ENCODE peak calls at places on chromosomes 5 and 9, in eight cellular contexts. One of them, this sample, is unnamed.

GRCh38 chr9:134314039-134314949 is 12.0 kb upstream of the RXRA start:
- DNase-seq in AG04449: no peak
- DNase-seq in RWPE2: no peak
- DNase-seq in WTC11: no peak
- DNase-seq in PC-3: no peak
- DNase-seq in HS-5: no peak
- DNase-seq in GM23248: no peak
- DNase-seq in Kasumi-1: no peak
- DNase-seq in this sample: no peak

GRCh38 chr9:97933573-97933972 is 4.4 kb downstream of the HEMGN start:
- DNase-seq in HS-5: no peak
- DNase-seq in Kasumi-1: no peak
- DNase-seq in AG04449: no peak
- DNase-seq in GM23248: no peak
- DNase-seq in WTC11: no peak
- DNase-seq in RWPE2: no peak
- DNase-seq in PC-3: no peak
- DNase-seq in this sample: no peak

GRCh38 chr5:65753189-65753588 is 31.2 kb downstream of the NLN start:
- DNase-seq in RWPE2: no peak
- DNase-seq in WTC11: no peak
- DNase-seq in PC-3: no peak
- DNase-seq in Kasumi-1: no peak
- DNase-seq in GM23248: no peak
- DNase-seq in HS-5: no peak
- DNase-seq in AG04449: no peak
- DNase-seq in this sample: no peak

GRCh38 chr5:151492729-151493128 is 45.3 kb downstream of the SLC36A1 start:
- DNase-seq in GM23248: peak; percentile 92
- DNase-seq in RWPE2: no peak
- DNase-seq in HS-5: no peak
- DNase-seq in AG04449: peak; percentile 36
- DNase-seq in WTC11: no peak
- DNase-seq in Kasumi-1: peak; percentile 10
- DNase-seq in PC-3: peak; percentile 60
- DNase-seq in this sample: no peak

GRCh38 chr5:98424681-98425454 is 348.6 kb upstream of the RGMB start:
- DNase-seq in GM23248: peak; percentile 63
- DNase-seq in Kasumi-1: no peak
- DNase-seq in AG04449: no peak
- DNase-seq in WTC11: no peak
- DNase-seq in PC-3: no peak
- DNase-seq in HS-5: no peak
- DNase-seq in RWPE2: no peak
- DNase-seq in this sample: no peak

GRCh38 chr5:139275536-139276297 is 17.8 kb upstream of the MATR3 start:
- DNase-seq in PC-3: peak; percentile 48
- DNase-seq in RWPE2: no peak
- DNase-seq in Kasumi-1: no peak
- DNase-seq in GM23248: no peak
- DNase-seq in AG04449: no peak
- DNase-seq in WTC11: no peak
- DNase-seq in HS-5: no peak
- DNase-seq in this sample: no peak

GRCh38 chr9:16315720-16316119 is 554.8 kb downstream of the BNC2 start:
- DNase-seq in HS-5: no peak
- DNase-seq in GM23248: no peak
- DNase-seq in Kasumi-1: no peak
- DNase-seq in RWPE2: no peak
- DNase-seq in PC-3: no peak
- DNase-seq in AG04449: no peak
- DNase-seq in WTC11: no peak
- DNase-seq in this sample: no peak

GRCh38 chr5:93087326-93087725 is 493.7 kb downstream of the NR2F1-AS1 start:
- DNase-seq in GM23248: no peak
- DNase-seq in WTC11: no peak
- DNase-seq in PC-3: no peak
- DNase-seq in AG04449: no peak
- DNase-seq in HS-5: no peak
- DNase-seq in RWPE2: no peak
- DNase-seq in Kasumi-1: no peak
- DNase-seq in this sample: no peak

GRCh38 chr5:90144625-90145327 is 264.8 kb downstream of the CETN3 start:
- DNase-seq in Kasumi-1: no peak
- DNase-seq in WTC11: no peak
- DNase-seq in GM23248: peak; percentile 11
- DNase-seq in PC-3: peak; percentile 61
- DNase-seq in AG04449: no peak
- DNase-seq in HS-5: no peak
- DNase-seq in RWPE2: no peak
- DNase-seq in this sample: no peak

GRCh38 chr5:127567026-127567768 is 49.8 kb downstream of the PRRC1 start:
- DNase-seq in AG04449: no peak
- DNase-seq in RWPE2: no peak
- DNase-seq in WTC11: no peak
- DNase-seq in PC-3: no peak
- DNase-seq in GM23248: no peak
- DNase-seq in HS-5: no peak
- DNase-seq in Kasumi-1: peak; percentile 76
- DNase-seq in this sample: no peak

GRCh38 chr5:26868504-26868903 is 169.9 kb downstream of the CDH9 start:
- DNase-seq in WTC11: no peak
- DNase-seq in GM23248: no peak
- DNase-seq in PC-3: no peak
- DNase-seq in HS-5: no peak
- DNase-seq in AG04449: no peak
- DNase-seq in RWPE2: no peak
- DNase-seq in Kasumi-1: no peak
- DNase-seq in this sample: no peak

GRCh38 chr9:127185931-127186781 is 63.7 kb upstream of the ANGPTL2 start:
- DNase-seq in RWPE2: no peak
- DNase-seq in AG04449: peak; percentile 85
- DNase-seq in GM23248: peak; percentile 97
- DNase-seq in HS-5: peak; percentile 81
- DNase-seq in PC-3: no peak
- DNase-seq in Kasumi-1: no peak
- DNase-seq in WTC11: no peak
- DNase-seq in this sample: no peak

GRCh38 chr5:124310453-124310852 is 436.0 kb downstream of the ZNF608 start:
- DNase-seq in WTC11: no peak
- DNase-seq in AG04449: no peak
- DNase-seq in RWPE2: no peak
- DNase-seq in Kasumi-1: no peak
- DNase-seq in PC-3: no peak
- DNase-seq in HS-5: no peak
- DNase-seq in GM23248: peak; percentile 3
- DNase-seq in this sample: no peak

GRCh38 chr5:139881145-139881733 is 85.6 kb downstream of the PSD2 start:
- DNase-seq in WTC11: no peak
- DNase-seq in GM23248: no peak
- DNase-seq in Kasumi-1: no peak
- DNase-seq in RWPE2: no peak
- DNase-seq in AG04449: no peak
- DNase-seq in PC-3: no peak
- DNase-seq in HS-5: no peak
- DNase-seq in this sample: no peak

GRCh38 chr5:81425569-81425968 is 31.6 kb upstream of the ACOT12 start:
- DNase-seq in PC-3: peak; percentile 52
- DNase-seq in AG04449: no peak
- DNase-seq in RWPE2: no peak
- DNase-seq in GM23248: peak; percentile 68
- DNase-seq in Kasumi-1: peak; percentile 43
- DNase-seq in WTC11: no peak
- DNase-seq in HS-5: no peak
- DNase-seq in this sample: no peak

GRCh38 chr9:91736898-91737601 is 213.0 kb downstream of the ROR2 start:
- DNase-seq in AG04449: no peak
- DNase-seq in GM23248: no peak
- DNase-seq in Kasumi-1: no peak
- DNase-seq in HS-5: no peak
- DNase-seq in WTC11: no peak
- DNase-seq in PC-3: no peak
- DNase-seq in RWPE2: no peak
- DNase-seq in this sample: no peak

GRCh38 chr9:135990468-135991429 is 29.6 kb upstream of the UBAC1 start:
- DNase-seq in WTC11: peak; percentile 64
- DNase-seq in Kasumi-1: peak; percentile 26
- DNase-seq in AG04449: no peak
- DNase-seq in HS-5: no peak
- DNase-seq in GM23248: peak; percentile 60
- DNase-seq in PC-3: peak; percentile 21
- DNase-seq in RWPE2: no peak
- DNase-seq in this sample: peak; percentile 38

GRCh38 chr9:136086951-136087740 is 7.9 kb downstream of the NACC2 start:
- DNase-seq in WTC11: no peak
- DNase-seq in HS-5: no peak
- DNase-seq in GM23248: no peak
- DNase-seq in Kasumi-1: no peak
- DNase-seq in RWPE2: no peak
- DNase-seq in PC-3: no peak
- DNase-seq in AG04449: no peak
- DNase-seq in this sample: no peak

GRCh38 chr5:141777711-141778110 is 95.7 kb upstream of the ARAP3 start:
- DNase-seq in GM23248: no peak
- DNase-seq in PC-3: no peak
- DNase-seq in HS-5: no peak
- DNase-seq in Kasumi-1: no peak
- DNase-seq in WTC11: no peak
- DNase-seq in RWPE2: no peak
- DNase-seq in AG04449: no peak
- DNase-seq in this sample: no peak

GRCh38 chr9:130215341-130216119 is 43.3 kb downstream of the NCS1 start:
- DNase-seq in GM23248: peak; percentile 43
- DNase-seq in AG04449: no peak
- DNase-seq in WTC11: no peak
- DNase-seq in RWPE2: no peak
- DNase-seq in Kasumi-1: no peak
- DNase-seq in PC-3: no peak
- DNase-seq in HS-5: no peak
- DNase-seq in this sample: no peak

GRCh38 chr5:132365213-132365612 is 4.3 kb upstream of the SLC22A5 start:
- DNase-seq in WTC11: no peak
- DNase-seq in RWPE2: peak; percentile 91
- DNase-seq in AG04449: no peak
- DNase-seq in PC-3: peak; percentile 74
- DNase-seq in Kasumi-1: no peak
- DNase-seq in HS-5: no peak
- DNase-seq in GM23248: peak; percentile 24
- DNase-seq in this sample: no peak

GRCh38 chr5:76604838-76605237 is 18.4 kb downstream of the F2RL2 start:
- DNase-seq in Kasumi-1: no peak
- DNase-seq in WTC11: no peak
- DNase-seq in PC-3: peak; percentile 54
- DNase-seq in HS-5: no peak
- DNase-seq in RWPE2: no peak
- DNase-seq in AG04449: no peak
- DNase-seq in GM23248: peak; percentile 74
- DNase-seq in this sample: no peak

GRCh38 chr9:6551126-6551525 is 94.4 kb downstream of the GLDC start:
- DNase-seq in PC-3: no peak
- DNase-seq in RWPE2: no peak
- DNase-seq in HS-5: no peak
- DNase-seq in AG04449: no peak
- DNase-seq in WTC11: no peak
- DNase-seq in GM23248: no peak
- DNase-seq in Kasumi-1: no peak
- DNase-seq in this sample: no peak

GRCh38 chr9:137113385-137114159 is 961 bp downstream of the DPP7 start:
- DNase-seq in Kasumi-1: no peak
- DNase-seq in PC-3: no peak
- DNase-seq in RWPE2: no peak
- DNase-seq in AG04449: no peak
- DNase-seq in WTC11: no peak
- DNase-seq in GM23248: peak; percentile 60
- DNase-seq in HS-5: no peak
- DNase-seq in this sample: no peak

GRCh38 chr9:687994-688393 is 153.5 kb upstream of the DMRT1 start:
- DNase-seq in HS-5: no peak
- DNase-seq in PC-3: no peak
- DNase-seq in GM23248: no peak
- DNase-seq in RWPE2: no peak
- DNase-seq in AG04449: no peak
- DNase-seq in WTC11: no peak
- DNase-seq in Kasumi-1: no peak
- DNase-seq in this sample: no peak

GRCh38 chr5:2565147-2565546 is 186.3 kb downstream of the IRX2 start:
- DNase-seq in Kasumi-1: no peak
- DNase-seq in AG04449: no peak
- DNase-seq in WTC11: no peak
- DNase-seq in PC-3: no peak
- DNase-seq in RWPE2: no peak
- DNase-seq in GM23248: no peak
- DNase-seq in HS-5: no peak
- DNase-seq in this sample: no peak

GRCh38 chr5:125349432-125349831 is 603.0 kb upstream of the ZNF608 start:
- DNase-seq in RWPE2: no peak
- DNase-seq in PC-3: no peak
- DNase-seq in GM23248: peak; percentile 11
- DNase-seq in Kasumi-1: no peak
- DNase-seq in WTC11: no peak
- DNase-seq in HS-5: no peak
- DNase-seq in AG04449: no peak
- DNase-seq in this sample: no peak

GRCh38 chr9:128882677-128883590 is 1.0 kb downstream of the LRRC8A start:
- DNase-seq in HS-5: no peak
- DNase-seq in WTC11: no peak
- DNase-seq in AG04449: no peak
- DNase-seq in GM23248: peak; percentile 42
- DNase-seq in RWPE2: no peak
- DNase-seq in PC-3: no peak
- DNase-seq in Kasumi-1: peak; percentile 20
- DNase-seq in this sample: peak; percentile 15

GRCh38 chr9:97045300-97045699 is 6.4 kb upstream of the CTSV start:
- DNase-seq in Kasumi-1: no peak
- DNase-seq in AG04449: no peak
- DNase-seq in WTC11: no peak
- DNase-seq in GM23248: no peak
- DNase-seq in PC-3: no peak
- DNase-seq in RWPE2: no peak
- DNase-seq in HS-5: no peak
- DNase-seq in this sample: no peak

GRCh38 chr9:110141118-110141797 is 66.7 kb downstream of the C9orf152 start:
- DNase-seq in GM23248: peak; percentile 97
- DNase-seq in WTC11: no peak
- DNase-seq in HS-5: peak; percentile 97
- DNase-seq in Kasumi-1: no peak
- DNase-seq in RWPE2: peak; percentile 74
- DNase-seq in AG04449: peak; percentile 98
- DNase-seq in PC-3: peak; percentile 86
- DNase-seq in this sample: no peak

GRCh38 chr5:169728-170094 is 21.6 kb upstream of the LRRC14B start:
- DNase-seq in Kasumi-1: no peak
- DNase-seq in HS-5: no peak
- DNase-seq in PC-3: no peak
- DNase-seq in WTC11: peak; percentile 13
- DNase-seq in RWPE2: peak; percentile 46
- DNase-seq in GM23248: no peak
- DNase-seq in AG04449: no peak
- DNase-seq in this sample: no peak

GRCh38 chr5:158976035-158976434 is 123.7 kb downstream of the EBF1 start:
- DNase-seq in Kasumi-1: no peak
- DNase-seq in RWPE2: no peak
- DNase-seq in WTC11: no peak
- DNase-seq in GM23248: peak; percentile 86
- DNase-seq in AG04449: peak; percentile 64
- DNase-seq in PC-3: peak; percentile 82
- DNase-seq in HS-5: peak; percentile 77
- DNase-seq in this sample: no peak

GRCh38 chr5:15852217-15852616 is 327.4 kb downstream of the MARCHF11 start:
- DNase-seq in RWPE2: no peak
- DNase-seq in Kasumi-1: no peak
- DNase-seq in GM23248: no peak
- DNase-seq in PC-3: no peak
- DNase-seq in WTC11: no peak
- DNase-seq in AG04449: no peak
- DNase-seq in HS-5: no peak
- DNase-seq in this sample: no peak

GRCh38 chr5:177492841-177493240 is 4.6 kb downstream of the PDLIM7 start:
- DNase-seq in Kasumi-1: no peak
- DNase-seq in HS-5: no peak
- DNase-seq in WTC11: no peak
- DNase-seq in AG04449: no peak
- DNase-seq in PC-3: no peak
- DNase-seq in RWPE2: no peak
- DNase-seq in GM23248: no peak
- DNase-seq in this sample: no peak